ENCODE peak calls at places on chromosomes 13 and 19, in seven cellular contexts. H is trophoblast cell, X is IMR-90, C is mesendoderm, S is H1, J is neuronal stem cell, B is mesenchymal stem cell. M is an unnamed sample.

GRCh38 chr19:57280913-57281425 is 684 bp downstream of the ZNF460 start:
- DNase-seq in J (no peak), X (no peak), C (no peak), B (no peak), S (no peak), H (no peak), M (no peak)

GRCh38 chr19:43957891-43958290 is 6.9 kb downstream of the ZNF221 start:
- DNase-seq in J (no peak), S (no peak), X (peak), H (no peak), C (no peak), B (peak), M (no peak)

GRCh38 chr13:105908581-105908980 is 626.9 kb downstream of the EFNB2 start:
- DNase-seq in H (no peak), S (no peak), X (no peak), J (no peak), B (peak), C (no peak), M (no peak)

GRCh38 chr13:42275098-42275471 is 3.1 kb downstream of the AKAP11 start:
- DNase-seq in X (no peak), C (no peak), J (no peak), H (peak), B (no peak), S (no peak), M (no peak)

GRCh38 chr13:43664700-43665191 is 122.0 kb downstream of the ENOX1 start:
- DNase-seq in B (peak), S (no peak), C (peak), J (no peak), H (peak), X (peak), M (no peak)

GRCh38 chr19:29475469-29475868 is 50.3 kb upstream of the VSTM2B start:
- DNase-seq in C (no peak), B (no peak), X (no peak), H (no peak), S (no peak), J (no peak), M (no peak)

GRCh38 chr19:10305139-10305806 is 4.3 kb downstream of the ZGLP1 start:
- DNase-seq in X (peak), C (no peak), H (no peak), J (no peak), B (no peak), S (no peak), M (no peak)

GRCh38 chr19:50380137-50380536 is 3.9 kb downstream of the NR1H2 start:
- DNase-seq in B (no peak), X (peak), J (no peak), S (no peak), H (no peak), C (no peak), M (no peak)

GRCh38 chr13:109694972-109695371 is 91.4 kb downstream of the IRS2 start:
- DNase-seq in H (peak), S (no peak), J (no peak), B (no peak), C (no peak), X (no peak), M (no peak)

GRCh38 chr19:862529-863304 is 3.3 kb downstream of the CFD start:
- DNase-seq in S (peak), B (peak), C (peak), J (peak), X (peak), H (peak), M (peak)

GRCh38 chr13:102402292-102402691 is 444 bp upstream of the FGF14 start:
- DNase-seq in C (peak), S (peak), B (peak), X (peak), J (peak), H (no peak), M (peak)

GRCh38 chr13:53281677-53282076 is 253.1 kb downstream of the OLFM4 start:
- DNase-seq in C (no peak), X (no peak), B (no peak), S (no peak), H (no peak), J (no peak), M (no peak)

GRCh38 chr19:54209058-54209747 is 8.5 kb downstream of the RPS9 start:
- DNase-seq in B (no peak), J (no peak), C (peak), H (peak), S (peak), X (no peak), M (peak)

GRCh38 chr19:7301525-7301924 is 7.3 kb upstream of the INSR start:
- DNase-seq in X (no peak), J (no peak), H (no peak), S (no peak), C (no peak), B (no peak), M (no peak)

GRCh38 chr13:37453246-37453645 is 145.3 kb downstream of the POSTN start:
- DNase-seq in J (no peak), S (no peak), B (peak), H (no peak), X (no peak), C (no peak), M (no peak)

GRCh38 chr13:108375772-108376171 is 106.3 kb downstream of the TNFSF13B start:
- DNase-seq in S (no peak), X (no peak), C (no peak), J (no peak), B (no peak), H (no peak), M (no peak)

GRCh38 chr19:51108805-51109146 is 567 bp upstream of the CTU1 start:
- DNase-seq in J (no peak), X (no peak), C (no peak), H (no peak), S (no peak), B (no peak), M (no peak)

GRCh38 chr19:18832331-18833140 is 777 bp downstream of the UPF1 start:
- DNase-seq in H (peak), C (peak), S (peak), J (peak), B (peak), X (no peak), M (peak)

GRCh38 chr13:94280845-94281244 is 198.6 kb downstream of the DCT start:
- DNase-seq in C (no peak), S (no peak), B (no peak), H (no peak), J (no peak), X (no peak), M (no peak)

GRCh38 chr19:29815231-29815630 is 3.4 kb downstream of the CCNE1 start:
- DNase-seq in B (no peak), S (no peak), J (no peak), C (no peak), X (no peak), H (no peak), M (no peak)

GRCh38 chr19:40611096-40611495 is 9.9 kb downstream of the LTBP4 start:
- DNase-seq in B (no peak), J (no peak), H (no peak), S (no peak), C (no peak), X (no peak), M (peak)

GRCh38 chr13:100528820-100529219 is 59.8 kb downstream of the GGACT start:
- DNase-seq in J (no peak), S (no peak), H (no peak), C (no peak), B (no peak), X (no peak), M (no peak)
- H3K4ac ChIP-seq in J (no peak), S (no peak), H (no peak), C (no peak), B (no peak), X (no peak), M (no peak)

DNA sequence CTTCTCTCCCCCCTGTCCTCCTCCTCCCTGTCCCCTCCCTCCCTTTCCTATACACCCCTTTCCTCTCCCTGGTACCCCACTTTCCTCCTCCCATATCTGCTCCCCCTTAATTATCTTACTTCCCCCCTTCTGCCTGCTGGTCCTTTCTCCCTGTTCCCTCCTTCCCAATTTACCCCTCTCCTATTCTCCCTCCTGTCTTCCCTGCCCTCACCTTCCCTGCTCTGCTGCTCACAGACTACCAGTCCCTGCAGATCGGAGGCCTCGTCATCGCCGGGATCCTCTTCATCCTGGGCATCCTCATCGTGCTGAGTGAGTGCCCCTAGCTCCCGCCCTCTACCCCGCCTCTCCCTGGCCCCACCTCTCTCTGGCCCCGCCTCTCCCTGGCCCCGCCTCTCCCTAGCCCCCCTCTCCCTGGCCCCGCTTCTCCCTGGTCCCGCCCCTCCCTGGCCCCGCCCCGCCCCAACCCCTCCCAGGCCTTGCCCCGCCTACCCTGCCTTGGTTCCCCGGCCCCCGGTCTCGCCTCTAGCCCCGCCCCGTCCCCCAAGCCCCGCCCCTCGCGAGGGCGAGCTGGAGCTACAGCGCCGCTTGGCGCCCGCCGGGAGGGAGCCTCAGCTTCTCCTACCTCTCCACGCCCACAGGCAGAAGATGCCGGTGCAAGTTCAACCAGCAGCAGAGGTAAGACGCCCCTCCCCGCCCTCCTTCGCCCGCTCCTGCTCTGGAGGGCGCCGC is 2.0 kb upstream of the FXYD7 start:
- DNase-seq in H (peak), X (peak), J (peak), S (peak), B (peak), C (peak), M (peak)
- H2BK120ac ChIP-seq in H (no peak), X (no peak), J (no peak), S (no peak), B (no peak), C (no peak), M (no peak)

GRCh38 chr19:32890841-32891240 is 21.3 kb upstream of the SLC7A9 start:
- DNase-seq in B (no peak), X (no peak), J (no peak), H (no peak), S (no peak), C (no peak), M (no peak)
- H3K4ac ChIP-seq in B (no peak), X (no peak), J (no peak), H (no peak), S (no peak), C (no peak), M (no peak)

GRCh38 chr13:73329355-73329754 is 270.6 kb downstream of the KLF5 start:
- DNase-seq in X (no peak), J (no peak), C (no peak), H (no peak), S (no peak), B (no peak), M (no peak)
- H2BK120ac ChIP-seq in X (no peak), J (no peak), C (no peak), H (no peak), S (no peak), B (no peak), M (no peak)

GRCh38 chr19:5099822-5100221 is 130.9 kb downstream of the KDM4B start:
- DNase-seq in C (no peak), B (peak), H (no peak), J (no peak), S (no peak), X (no peak), M (no peak)
- H3K4ac ChIP-seq in C (no peak), B (no peak), H (no peak), J (no peak), S (no peak), X (no peak), M (no peak)

GRCh38 chr19:16417660-16418596 is 53.8 kb downstream of the EPS15L1 start:
- DNase-seq in B (peak), J (peak), S (peak), H (peak), C (peak), X (peak), M (peak)
- H2BK120ac ChIP-seq in B (no peak), J (no peak), S (no peak), H (no peak), C (no peak), X (no peak), M (no peak)

DNA sequence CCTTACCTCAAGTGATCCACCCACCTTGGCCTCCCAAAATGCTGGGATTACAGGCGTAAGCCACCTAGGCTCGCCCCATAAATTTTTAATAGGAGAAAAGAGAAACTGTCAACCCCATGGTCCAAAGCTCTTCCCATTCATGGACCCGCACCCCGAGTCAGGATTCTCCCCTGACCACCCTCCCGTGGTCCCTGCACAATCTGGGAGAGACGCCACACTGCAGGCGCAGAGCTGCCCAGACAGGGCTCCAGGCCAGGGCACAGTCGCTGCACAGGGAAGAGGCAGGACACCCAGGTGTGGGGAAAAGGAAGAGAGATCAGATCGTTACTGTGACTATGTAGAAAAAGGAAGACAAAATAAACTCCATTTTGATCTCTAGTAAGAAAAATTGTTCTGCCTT is 54.5 kb downstream of the ZNF93 start:
- DNase-seq in S (peak), H (no peak), J (no peak), C (no peak), B (no peak), X (no peak), M (no peak)
- H3K4ac ChIP-seq in S (no peak), H (no peak), J (no peak), C (no peak), B (no peak), X (no peak), M (no peak)

GRCh38 chr19:14405380-14405757 is 13.8 kb downstream of the DDX39A start:
- DNase-seq in X (no peak), H (no peak), B (no peak), S (no peak), J (peak), C (peak), M (peak)
- H2BK120ac ChIP-seq in X (no peak), H (no peak), B (no peak), S (no peak), J (no peak), C (no peak), M (no peak)

M was measured in H9.